ENCODE peak calls at places on chromosomes 4 and X, in four cellular contexts. N is GM19239; O is CD4-positive, alpha-beta T cell; I is colonic mucosa. G is an unnamed sample.

GRCh38 chr4:126318376-126318775 is 1003.6 kb downstream of the FAT4 start:
- DNase-seq in N (no peak), O (no peak), I (no peak), G (no peak)

GRCh38 chr4:3393171-3393570 is 48.6 kb upstream of the HGFAC start:
- DNase-seq in N (no peak), O (no peak), I (no peak), G (no peak)

GRCh38 chr4:74675673-74676279 is 118.5 kb downstream of the BTC start:
- DNase-seq in N (peak), O (no peak), I (peak), G (peak)

GRCh38 chr4:113447061-113447460 is 314.5 kb downstream of the CAMK2D start:
- DNase-seq in N (no peak), O (no peak), I (no peak), G (no peak)

GRCh38 chr4:19727141-19727540 is 524.6 kb upstream of the SLIT2 start:
- DNase-seq in N (no peak), O (no peak), I (no peak), G (no peak)

GRCh38 chrX:103330601-103331397 is 760 bp downstream of the TCEAL7 start:
- DNase-seq in N (no peak), O (no peak), I (no peak), G (no peak)

GRCh38 chr4:155703486-155704227 is 37.0 kb downstream of the GUCY1A1 start:
- DNase-seq in N (no peak), O (no peak), I (no peak), G (no peak)

GRCh38 chr4:70902577-70903281 is 560 bp downstream of the MOB1B start:
- DNase-seq in N (peak), O (peak), I (peak), G (no peak)

GRCh38 chr4:184978211-184978610 is 40.1 kb upstream of the HELT start:
- DNase-seq in N (no peak), O (no peak), I (peak), G (no peak)

GRCh38 chr4:175215657-175216056 is 297.5 kb downstream of the ADAM29 start:
- DNase-seq in N (no peak), O (no peak), I (no peak), G (no peak)

GRCh38 chr4:122758033-122758432 is 25.5 kb downstream of the BBS12 start:
- DNase-seq in N (no peak), O (no peak), I (no peak), G (no peak)

GRCh38 chrX:154398668-154399526 is 720 bp downstream of the RPL10 start:
- DNase-seq in N (no peak), O (peak), I (peak), G (peak)

GRCh38 chr4:120056249-120056648 is 10.4 kb downstream of the MAD2L1 start:
- DNase-seq in N (no peak), O (no peak), I (no peak), G (no peak)

GRCh38 chr4:38710053-38710452 is 46.1 kb downstream of the KLF3 start:
- DNase-seq in N (no peak), O (no peak), I (no peak), G (no peak)

GRCh38 chr4:168713193-168713592 is 216.3 kb downstream of the PALLD start:
- DNase-seq in N (no peak), O (no peak), I (no peak), G (no peak)

G was measured in memory B cell.